ENCODE peak calls at places on chromosomes 5 and 9, in five cellular contexts. Z is activated gamma-delta T cell, F is H9, D is fibroblast of lung, W is T-helper 2 cell. U is an unnamed sample.

GRCh38 chr5:143086851-143087637 is 316.4 kb downstream of the NR3C1 start:
- DNase-seq in F (no peak), D (peak), Z (no peak), W (no peak), U (no peak)

GRCh38 chr9:109780453-109781033 is 545 bp downstream of the PALM2AKAP2 start:
- DNase-seq in F (no peak), Z (no peak), W (no peak), D (peak), U (peak)

GRCh38 chr5:180668835-180669596 is 19.6 kb upstream of the FLT4 start:
- DNase-seq in W (no peak), D (no peak), F (no peak), Z (no peak), U (no peak)

GRCh38 chr5:12237837-12238575 is 333.8 kb upstream of the CTNND2 start:
- DNase-seq in F (peak), Z (no peak), D (no peak), W (no peak), U (no peak)

GRCh38 chr9:121735065-121735791 is 83.8 kb downstream of the DAB2IP start:
- DNase-seq in D (peak), W (no peak), Z (no peak), F (peak), U (no peak)

GRCh38 chr5:178196986-178197385 is 7.3 kb upstream of the HNRNPAB start:
- DNase-seq in D (no peak), F (no peak), W (no peak), Z (no peak), U (no peak)

GRCh38 chr5:1545126-1545797 is 21.5 kb upstream of the LPCAT1 start:
- DNase-seq in F (no peak), Z (no peak), D (no peak), W (no peak), U (no peak)

GRCh38 chr5:65142511-65143011 is 339.2 kb downstream of the ADAMTS6 start:
- DNase-seq in D (peak), Z (no peak), F (peak), W (no peak), U (no peak)

GRCh38 chr9:126499911-126500599 is 113.7 kb upstream of the LMX1B start:
- DNase-seq in W (no peak), Z (no peak), D (no peak), F (peak), U (no peak)

GRCh38 chr9:7121664-7122063 is 363.9 kb downstream of the KDM4C start:
- DNase-seq in D (no peak), W (no peak), Z (no peak), F (no peak), U (no peak)

GRCh38 chr5:40429258-40430111 is 250.2 kb upstream of the PTGER4 start:
- DNase-seq in Z (no peak), F (no peak), W (no peak), D (no peak), U (peak)

GRCh38 chr9:120904999-120905793 is 21.4 kb downstream of the TRAF1 start:
- DNase-seq in D (no peak), W (no peak), F (no peak), Z (no peak), U (no peak)

GRCh38 chr9:137454145-137454505 is 5.0 kb downstream of the NSMF start:
- DNase-seq in D (no peak), F (peak), Z (no peak), W (peak), U (peak)

GRCh38 chr9:113649855-113650206 is 186.3 kb downstream of the RGS3 start:
- DNase-seq in Z (no peak), D (no peak), F (no peak), W (no peak), U (no peak)

GRCh38 chr5:150289551-150290390 is at the start of gene CAMK2A:
- DNase-seq in Z (no peak), D (no peak), W (no peak), F (peak), U (no peak)

GRCh38 chr5:179266291-179267070 is 78.8 kb downstream of the ADAMTS2 start:
- DNase-seq in W (no peak), Z (no peak), D (no peak), F (no peak), U (peak)

GRCh38 chr9:137918331-137919094 is 40.9 kb downstream of the CACNA1B start:
- DNase-seq in D (no peak), Z (no peak), F (no peak), W (no peak), U (no peak)

GRCh38 chr5:95533106-95533505 is 21.7 kb downstream of the SKIC3 start:
- DNase-seq in W (no peak), F (no peak), D (peak), Z (no peak), U (no peak)

GRCh38 chr9:23123048-23123632 is 676.5 kb downstream of the DMRTA1 start:
- DNase-seq in Z (no peak), D (peak), F (peak), W (no peak), U (no peak)

GRCh38 chr5:83767409-83767992 is 46.8 kb upstream of the HAPLN1 start:
- DNase-seq in F (no peak), D (peak), Z (no peak), W (no peak), U (no peak)

GRCh38 chr5:89493414-89493813 is 610.4 kb upstream of the MEF2C start:
- DNase-seq in Z (no peak), W (no peak), D (no peak), F (no peak), U (no peak)

GRCh38 chr9:33024126-33024965 is 727 bp upstream of the DNAJA1 start:
- DNase-seq in F (no peak), W (no peak), Z (no peak), D (peak), U (no peak)

GRCh38 chr5:534006-534742 is 9.9 kb upstream of the SLC9A3 start:
- DNase-seq in W (peak), D (no peak), F (no peak), Z (no peak), U (peak)

GRCh38 chr5:132821791-132822190 is 8.7 kb downstream of the SHROOM1 start:
- DNase-seq in Z (no peak), W (no peak), F (no peak), D (peak), U (no peak)

GRCh38 chr9:97766092-97766491 is 69.0 kb upstream of the XPA start:
- DNase-seq in F (no peak), D (peak), W (no peak), Z (no peak), U (no peak)

U was measured in Right ventricle myocardium superior.